ENCODE peak calls at places on chromosomes 2 and 18, in four cellular contexts. W, L, C and A are unnamed samples.
A peak's percentile ranks its signal among the peaks of the same experiment; 100 is the strongest.

GRCh38 chr18:6194640-6195039 is 220.1 kb downstream of the L3MBTL4 start:
- DNase-seq in W (no peak), L (no peak), C (no peak), A (no peak)

GRCh38 chr18:75977069-75977468 is 518.0 kb downstream of the ZNF516 start:
- DNase-seq in W (no peak), L (no peak), C (no peak), A (no peak)

GRCh38 chr18:66553824-66554223 is 50.1 kb downstream of the CDH19 start:
- DNase-seq in W (no peak), L (no peak), C (no peak), A (no peak)

GRCh38 chr2:69628325-69629038 is 15.1 kb downstream of the AAK1 start:
- DNase-seq in W (no peak), L (no peak), C (no peak), A (no peak)

GRCh38 chr18:10085876-10086275 is 172.1 kb downstream of the VAPA start:
- DNase-seq in W (no peak), L (no peak), C (no peak), A (no peak)

GRCh38 chr2:165646321-165646801 is 147.7 kb downstream of the GALNT3 start:
- DNase-seq in W (no peak), L (no peak), C (no peak), A (no peak)

GRCh38 chr2:23526114-23526513 is 141.1 kb downstream of the KLHL29 start:
- DNase-seq in W (no peak), L (no peak), C (no peak), A (no peak)

GRCh38 chr2:69685321-69686048 is 41.9 kb upstream of the AAK1 start:
- DNase-seq in W (no peak), L (peak; percentile 86), C (no peak), A (no peak)

GRCh38 chr2:96249654-96250053 is 16.1 kb downstream of the TMEM127 start:
- DNase-seq in W (no peak), L (no peak), C (no peak), A (peak; percentile 70)

GRCh38 chr18:21741511-21742322 is 1.1 kb downstream of the MIB1 start:
- DNase-seq in W (peak; percentile 37), L (peak; percentile 36), C (no peak), A (peak; percentile 78)

GRCh38 chr2:210630904-210631560 is 74.6 kb downstream of the CPS1 start:
- DNase-seq in W (no peak), L (no peak), C (no peak), A (no peak)

GRCh38 chr2:225894240-225894980 is 494.9 kb downstream of the NYAP2 start:
- DNase-seq in W (no peak), L (no peak), C (no peak), A (no peak)

GRCh38 chr2:210553371-210553770 is 3.0 kb upstream of the CPS1 start:
- DNase-seq in W (no peak), L (peak; percentile 75), C (no peak), A (no peak)

GRCh38 chr18:46555724-46556123 is 101.3 kb downstream of the LOXHD1 start:
- DNase-seq in W (no peak), L (no peak), C (no peak), A (no peak)

GRCh38 chr2:26491563-26492167 is 13.7 kb upstream of the OTOF start:
- DNase-seq in W (no peak), L (peak; percentile 57), C (no peak), A (no peak)

GRCh38 chr18:7232218-7232617 is 1.3 kb downstream of the LRRC30 start:
- DNase-seq in W (no peak), L (no peak), C (no peak), A (no peak)

GRCh38 chr2:120855855-120856405 is 120.3 kb downstream of the GLI2 start:
- DNase-seq in W (no peak), L (no peak), C (no peak), A (peak; percentile 36)

GRCh38 chr2:105836840-105837692 is 92.4 kb downstream of the NCK2 start:
- DNase-seq in W (no peak), L (no peak), C (no peak), A (no peak)

GRCh38 chr2:241410739-241411176 is 54.7 kb downstream of the FARP2 start:
- DNase-seq in W (peak; percentile 90), L (peak; percentile 43), C (no peak), A (no peak)

GRCh38 chr2:150312271-150312670 is 175.2 kb downstream of the RND3 start:
- DNase-seq in W (no peak), L (no peak), C (no peak), A (no peak)

GRCh38 chr2:128369126-128369555 is 50.5 kb upstream of the HS6ST1 start:
- DNase-seq in W (no peak), L (no peak), C (no peak), A (peak; percentile 56)

GRCh38 chr2:145055651-145056050 is 535.7 kb upstream of the ZEB2 start:
- DNase-seq in W (no peak), L (no peak), C (no peak), A (no peak)

GRCh38 chr2:64770137-64770780 is 116.5 kb upstream of the SERTAD2 start:
- DNase-seq in W (no peak), L (no peak), C (no peak), A (no peak)

GRCh38 chr2:64771726-64772125 is 118.0 kb upstream of the SERTAD2 start:
- DNase-seq in W (no peak), L (no peak), C (no peak), A (no peak)

GRCh38 chr2:64769392-64770044 is 115.8 kb upstream of the SERTAD2 start:
- DNase-seq in W (no peak), L (no peak), C (no peak), A (no peak)

GRCh38 chr2:64768426-64769033 is 114.8 kb upstream of the SERTAD2 start:
- DNase-seq in W (no peak), L (no peak), C (no peak), A (no peak)

DNA sequence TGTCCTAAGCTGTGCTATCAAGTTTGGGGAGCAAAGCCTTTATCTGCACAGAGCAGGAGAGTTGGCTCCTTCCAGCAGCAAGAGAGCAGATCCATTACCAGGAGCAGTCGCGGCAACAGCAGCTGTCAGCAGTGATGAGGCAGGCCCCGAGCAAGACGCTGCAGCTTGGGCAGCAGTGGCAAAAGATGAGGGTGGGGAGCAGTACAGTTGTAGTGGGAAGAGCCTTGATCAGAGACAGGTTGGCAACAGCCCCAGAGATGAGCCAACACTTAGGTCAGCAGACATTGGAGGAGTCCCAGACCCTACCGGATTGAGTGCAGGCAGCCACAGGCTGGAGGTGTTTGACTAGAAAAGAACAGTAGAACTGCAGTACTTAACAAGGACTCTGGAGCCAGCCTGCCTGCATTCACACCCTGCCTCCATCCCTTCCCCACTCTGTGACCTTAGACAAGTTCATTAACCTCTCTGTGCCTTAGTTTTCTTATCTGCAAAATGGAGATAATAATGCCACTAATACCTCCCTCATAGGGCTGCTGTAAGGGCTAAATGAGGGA is 117.1 kb upstream of the SERTAD2 start:
- DNase-seq in W (peak; percentile 91), L (no peak), C (no peak), A (peak; percentile 94)
- TF ChIP-seq CTCF in W (no peak), L (no peak), C (no peak), A (peak; percentile 36)

GRCh38 chr2:207078186-207078798 is 87.5 kb downstream of the KLF7 start:
- DNase-seq in W (no peak), L (no peak), C (no peak), A (no peak)
- TF ChIP-seq POLR2A in W (no peak), L (no peak), C (no peak), A (no peak)

DNA sequence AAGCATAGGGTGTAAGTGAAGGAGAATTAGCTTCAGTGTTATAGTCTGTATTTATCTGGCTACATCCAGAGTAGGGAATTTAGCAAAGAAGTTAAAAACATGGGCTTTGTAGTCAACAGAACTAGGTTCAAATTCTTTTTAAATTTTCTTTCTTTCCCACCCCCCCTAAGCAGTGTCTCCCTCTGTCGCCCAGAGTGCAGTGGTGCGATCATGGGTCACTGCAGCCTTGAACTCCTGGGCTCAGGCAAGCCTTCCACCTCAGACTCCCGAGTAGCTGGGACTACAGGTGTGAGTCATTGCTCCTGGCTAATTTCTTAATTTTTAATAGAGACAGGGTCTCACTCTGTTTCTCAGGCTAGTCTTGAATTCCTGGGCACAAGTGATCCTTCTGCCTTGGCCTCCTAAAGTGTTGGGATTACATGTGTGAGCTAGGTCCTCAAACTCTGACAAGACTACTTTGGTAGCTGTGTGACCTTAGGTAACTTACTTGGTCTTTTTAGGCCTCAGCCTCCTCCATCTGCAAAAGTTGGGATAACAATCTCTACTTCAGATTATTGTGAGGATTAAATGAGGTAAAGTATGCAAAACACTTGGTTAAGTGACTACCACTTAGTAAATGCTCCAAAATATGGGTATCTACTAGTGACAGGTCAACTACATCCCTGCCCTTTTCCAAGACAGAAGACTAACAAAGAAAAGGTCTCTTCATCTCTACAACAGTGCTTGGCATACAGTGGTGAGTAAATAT is 17.8 kb downstream of the DOK1 start:
- DNase-seq in W (no peak), L (no peak), C (no peak), A (no peak)
- TF ChIP-seq CTCF in W (peak; percentile 12), L (no peak), C (no peak), A (no peak)

DNA sequence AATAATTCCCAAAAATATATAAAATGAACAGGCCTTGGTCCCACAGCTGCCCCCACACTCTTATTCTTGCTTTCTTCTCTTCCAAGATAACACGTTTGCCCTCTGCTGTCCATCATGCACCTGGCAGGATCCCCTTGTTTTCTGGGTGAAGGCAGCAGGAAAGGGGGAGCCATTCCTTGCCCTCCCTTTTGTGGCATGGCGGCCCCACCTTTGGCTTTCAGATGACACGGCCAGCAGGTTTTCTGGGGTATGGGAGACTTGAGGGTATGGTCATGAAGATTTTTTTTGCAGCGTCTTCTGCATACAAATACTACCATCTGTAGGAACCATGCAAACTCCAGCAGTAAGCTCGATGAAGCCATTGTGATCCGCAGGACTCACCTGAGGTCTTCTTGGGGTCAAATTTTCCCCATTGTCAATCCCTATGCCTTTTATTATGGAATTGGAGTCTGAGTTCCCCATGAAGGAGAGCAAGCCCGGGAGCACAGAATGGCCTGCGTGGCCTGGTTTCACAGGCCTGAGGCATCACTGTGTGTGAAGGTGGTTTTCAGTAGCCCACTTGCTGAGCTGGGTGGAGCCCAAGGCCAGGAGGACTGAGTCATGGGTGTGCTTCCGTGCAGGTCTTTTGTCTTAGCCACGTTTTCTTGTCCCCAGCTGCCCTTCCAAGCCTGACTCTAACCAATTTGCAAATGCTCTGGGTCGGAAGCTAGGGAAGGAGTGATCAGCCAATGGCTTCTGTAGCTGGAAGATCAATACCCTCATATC is 118.9 kb downstream of the MAPK4 start:
- DNase-seq in W (peak; percentile 59), L (no peak), C (no peak), A (no peak)
- TF ChIP-seq POLR2A in W (no peak), L (no peak), C (no peak), A (no peak)

DNA sequence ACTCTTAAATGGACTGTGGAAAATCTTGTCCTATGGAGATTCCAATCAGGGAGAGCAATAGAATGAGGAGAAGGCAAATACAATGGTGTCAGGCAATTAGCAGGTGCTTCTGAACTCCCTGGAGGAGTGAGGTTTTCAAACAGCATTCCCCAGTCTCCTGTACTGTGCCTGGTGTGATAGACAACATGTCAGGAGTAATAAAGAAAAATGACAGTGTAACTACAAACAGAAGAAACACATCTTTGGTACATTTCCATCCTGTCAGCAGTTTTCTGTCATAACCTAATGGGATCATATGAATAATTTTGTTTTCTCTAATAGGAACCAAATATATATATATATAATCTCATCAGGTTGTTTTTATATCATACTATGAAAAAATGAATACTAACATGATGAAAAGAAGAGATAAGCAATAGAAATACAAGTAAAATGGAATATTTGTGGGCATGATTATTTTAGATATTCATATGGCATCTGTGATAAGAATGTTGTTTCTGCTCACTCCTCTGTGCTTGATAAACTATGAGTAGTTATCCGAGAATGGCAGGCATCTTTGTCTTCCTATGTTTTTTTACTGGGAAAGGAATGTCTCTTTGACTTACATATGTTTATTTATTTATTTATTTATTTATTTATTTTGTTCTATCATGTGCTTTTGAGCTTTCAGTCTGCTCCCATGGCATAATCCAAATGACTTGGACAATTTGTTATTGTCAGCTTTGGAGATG is 441.7 kb downstream of the TXNL1 start:
- DNase-seq in W (no peak), L (no peak), C (no peak), A (no peak)
- TF ChIP-seq CTCF in W (no peak), L (no peak), C (no peak), A (no peak)

GRCh38 chr2:98465456-98466201 is 21.0 kb downstream of the INPP4A start:
- DNase-seq in W (peak; percentile 57), L (peak; percentile 66), C (no peak), A (peak; percentile 81)
- TF ChIP-seq POLR2A in W (no peak), L (no peak), C (no peak), A (no peak)